ENCODE peak calls at places on chromosomes 12 and 14, in nine cellular contexts. I is ascending aorta, W is Karpas-422, U is suprapubic skin, M is adrenal gland, A is HepG2, T is mesendoderm, S is IMR-90, C is tibial nerve. F is an unnamed sample.

GRCh38 chr14:73757876-73758391 is 43.8 kb upstream of the PNMA1 start:
- DNase-seq in M (no peak), W (no peak), I (no peak), S (no peak), C (no peak), A (no peak), U (no peak), T (no peak), F (no peak)

GRCh38 chr12:81094718-81095360 is 17.0 kb downstream of the ACSS3 start:
- DNase-seq in U (no peak), I (no peak), S (no peak), W (no peak), C (no peak), M (no peak), T (peak; percentile 70), A (no peak), F (no peak)

GRCh38 chr12:111643428-111643826 is 42.3 kb downstream of the BRAP start:
- DNase-seq in M (no peak), I (no peak), T (no peak), W (no peak), S (peak; percentile 95), A (no peak), C (peak; percentile 14), U (no peak), F (no peak)

GRCh38 chr12:124230789-124231188 is 64.1 kb upstream of the RFLNA start:
- DNase-seq in T (no peak), M (no peak), S (no peak), I (no peak), C (no peak), W (no peak), U (no peak), A (no peak), F (no peak)

GRCh38 chr12:106126441-106127288 is 12.1 kb downstream of the NUAK1 start:
- DNase-seq in W (no peak), M (no peak), T (no peak), I (no peak), C (no peak), U (no peak), A (peak; percentile 37), S (peak; percentile 80), F (no peak)

GRCh38 chr12:7032990-7033389 is 14.7 kb upstream of the LPCAT3 start:
- DNase-seq in C (no peak), T (no peak), I (no peak), S (no peak), A (no peak), U (no peak), M (no peak), W (no peak), F (no peak)

GRCh38 chr14:87952307-87953094 is 40.5 kb downstream of the GALC start:
- DNase-seq in C (no peak), U (no peak), W (no peak), M (no peak), A (no peak), I (no peak), S (no peak), T (no peak), F (no peak)

GRCh38 chr14:95011449-95012020 is 145.8 kb downstream of the DICER1 start:
- DNase-seq in C (no peak), M (no peak), A (no peak), U (no peak), I (no peak), S (no peak), W (no peak), T (no peak), F (no peak)

GRCh38 chr12:119749666-119750065 is 81.7 kb downstream of the PRKAB1 start:
- DNase-seq in S (peak; percentile 8), I (no peak), C (no peak), U (no peak), A (no peak), M (no peak), W (no peak), T (peak; percentile 51), F (no peak)

GRCh38 chr12:109537136-109537535 is 36.2 kb downstream of the MMAB start:
- DNase-seq in U (no peak), M (no peak), A (no peak), W (no peak), S (no peak), I (no peak), C (no peak), T (no peak), F (no peak)

GRCh38 chr12:109540526-109541411 is 32.5 kb downstream of the MMAB start:
- DNase-seq in S (no peak), T (no peak), U (no peak), C (no peak), A (peak; percentile 34), W (no peak), I (no peak), M (no peak), F (no peak)

GRCh38 chr12:109541412-109541725 is 31.9 kb downstream of the MMAB start:
- DNase-seq in W (no peak), I (no peak), C (no peak), T (no peak), M (no peak), A (no peak), U (no peak), S (peak; percentile 4), F (no peak)

GRCh38 chr12:109538191-109538863 is 35.0 kb downstream of the MMAB start:
- DNase-seq in I (no peak), S (no peak), T (peak; percentile 13), A (no peak), C (no peak), W (no peak), M (no peak), U (no peak), F (no peak)

DNA sequence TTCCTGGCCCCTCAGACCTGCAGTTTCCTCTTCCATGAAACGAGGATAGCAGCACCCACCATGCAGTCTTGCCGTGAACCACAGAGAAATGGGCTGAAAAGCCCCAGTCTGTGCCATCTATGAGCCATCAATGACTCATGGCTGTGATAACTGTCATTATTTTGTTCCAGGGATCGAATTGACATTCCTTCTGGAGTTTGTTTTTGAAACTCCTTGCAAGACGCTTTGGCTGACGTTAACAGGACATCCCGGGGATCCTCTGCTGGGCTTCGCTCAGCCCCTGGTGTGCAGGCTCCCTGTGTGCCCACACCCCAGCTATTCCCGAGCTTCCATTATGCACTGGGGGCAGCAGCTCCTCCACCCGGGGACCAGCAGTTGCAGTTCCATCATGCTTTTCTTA is 33.8 kb downstream of the MMAB start:
- DNase-seq in A (no peak), I (no peak), C (no peak), U (no peak), T (no peak), W (no peak), S (peak; percentile 81), M (no peak), F (no peak)
- H3K27ac ChIP-seq in A (no peak overlapping the region), I (no peak overlapping the region), C (no peak overlapping the region), U (no peak overlapping the region), T (no peak overlapping the region), W (no peak overlapping the region), S (no peak overlapping the region), M (no peak overlapping the region), F (no peak overlapping the region)

DNA sequence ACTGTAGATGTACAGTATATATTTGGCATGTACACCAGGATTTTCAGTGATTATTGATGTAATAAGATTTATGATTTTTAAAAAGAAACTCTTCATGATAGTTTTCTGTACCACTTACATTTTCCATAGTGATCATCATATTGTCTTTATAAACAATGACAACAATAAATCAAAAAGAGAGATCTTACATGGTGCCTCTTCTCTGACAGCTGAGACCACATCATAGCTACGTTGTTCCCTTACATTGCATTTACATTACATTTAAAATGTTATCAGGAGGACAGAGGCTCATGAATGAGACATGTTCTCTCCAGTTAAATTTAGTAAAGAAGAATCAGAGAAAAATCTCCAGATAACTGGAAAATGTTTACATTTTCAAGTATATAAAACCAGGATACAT is 112.4 kb downstream of the PRKCH start:
- DNase-seq in U (no peak), A (no peak), M (no peak), S (no peak), T (no peak), C (no peak), I (no peak), W (no peak), F (no peak)
- H3K4me1 ChIP-seq in U (peaks cover 34% of the 10 kb centered on the region), A (peaks cover 5% of the 10 kb centered on the region), M (peaks cover 8% of the 10 kb centered on the region), S (peaks cover 1% of the 10 kb centered on the region), T (no peaks in the 10 kb centered on the region), C (peaks cover 2% of the 10 kb centered on the region), I (no peaks in the 10 kb centered on the region), W (no peaks in the 10 kb centered on the region), F (no peaks in the 10 kb centered on the region)

DNA sequence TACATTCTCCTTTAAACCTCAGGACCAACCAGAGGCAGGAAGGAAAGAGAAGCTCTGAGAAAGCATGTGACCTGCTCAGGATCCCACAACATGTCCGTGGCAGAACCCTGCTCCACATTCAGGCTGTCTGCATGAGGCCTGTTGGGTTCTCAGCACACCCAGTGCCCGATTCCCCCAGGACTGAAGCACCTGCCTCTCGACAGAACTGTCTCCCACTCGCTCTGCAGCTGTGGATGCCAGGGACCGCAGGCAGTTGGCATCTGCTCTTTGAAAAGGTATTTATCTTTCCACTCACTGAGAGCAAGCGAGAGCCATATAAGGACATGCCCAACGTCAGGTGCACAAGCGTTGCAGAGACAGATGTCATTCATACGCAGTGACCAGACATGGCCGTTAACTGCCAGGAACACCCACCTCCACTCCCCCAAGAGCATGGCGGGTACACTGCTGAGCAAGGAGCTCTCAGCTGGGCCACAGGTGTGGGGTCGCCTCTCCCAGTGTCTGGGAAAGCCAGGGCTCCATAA is 18.9 kb downstream of the PITPNM2 start:
- DNase-seq in U (no peak), A (no peak), S (no peak), I (no peak), M (no peak), T (no peak), W (no peak), C (no peak), F (peak; percentile 94)
- H3K27ac ChIP-seq in U (peak overlapping the region; percentile 51), A (no peak overlapping the region), S (no peak overlapping the region), I (no peak overlapping the region), M (peak overlapping the region; percentile 28), T (no peak overlapping the region), W (no peak overlapping the region), C (no peak overlapping the region), F (peak overlapping the region; percentile 83)

DNA sequence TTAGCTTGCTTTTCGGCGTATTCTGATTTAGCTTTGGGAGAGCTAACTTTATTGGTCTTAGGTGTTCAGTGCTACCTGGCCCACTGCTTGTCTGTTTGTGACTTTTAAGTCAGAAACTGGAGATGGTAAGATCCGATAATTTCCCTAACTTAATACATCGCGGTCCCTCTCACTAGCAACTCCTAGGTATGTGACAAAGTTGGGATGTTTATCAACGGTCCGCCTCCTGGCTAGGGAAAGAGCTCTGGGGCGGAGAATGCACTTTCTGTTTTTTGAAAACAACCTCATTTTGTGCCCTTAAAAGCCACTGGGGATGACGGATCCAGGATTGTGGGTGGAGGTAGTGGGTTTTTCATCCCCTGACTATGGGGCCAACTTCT is 1.2 kb downstream of the CDKN1B start:
- DNase-seq in I (no peak), U (no peak), T (peak; percentile 41), A (no peak), M (no peak), S (no peak), C (no peak), W (no peak), F (no peak)
- H3K4me1 ChIP-seq in I (peaks cover 3% of the 10 kb centered on the region), U (peaks cover 77% of the 10 kb centered on the region), T (peaks cover 3% of the 10 kb centered on the region), A (peaks cover 55% of the 10 kb centered on the region), M (peaks cover 63% of the 10 kb centered on the region), S (peaks cover 17% of the 10 kb centered on the region), C (peaks cover 51% of the 10 kb centered on the region), W (peaks cover 78% of the 10 kb centered on the region), F (peaks cover 8% of the 10 kb centered on the region)

F was measured in breast epithelium.